ENCODE peak calls at places on chromosomes 4 and X, in eight cellular contexts. L, Q, W, S, D, T, A and E are unnamed samples.

GRCh38 chrX:39653656-39654055 is 444.1 kb downstream of the BCOR start:
- ATAC-seq in A (no peak), D (no peak), Q (no peak), S (no peak), W (peak), T (no peak), L (no peak), E (no peak)

GRCh38 chr4:169231647-169232262 is 39.0 kb downstream of the SH3RF1 start:
- ATAC-seq in T (no peak), W (no peak), Q (no peak), L (peak), D (no peak), A (no peak), S (no peak), E (no peak)

GRCh38 chrX:109920325-109920724 is 82.6 kb upstream of the TMEM164 start:
- ATAC-seq in S (no peak), L (no peak), A (no peak), W (no peak), D (no peak), Q (no peak), T (no peak), E (no peak)

GRCh38 chr4:56261027-56261426 is 126.3 kb downstream of the AASDH start:
- ATAC-seq in S (peak), Q (peak), D (no peak), L (no peak), W (no peak), T (no peak), A (peak), E (peak)

GRCh38 chrX:40748977-40749376 is 13.6 kb upstream of the MED14 start:
- ATAC-seq in T (no peak), D (no peak), L (no peak), W (no peak), Q (no peak), A (no peak), S (no peak), E (no peak)

GRCh38 chr4:38605794-38606586 is 58.0 kb upstream of the KLF3 start:
- ATAC-seq in T (peak), S (peak), L (peak), A (no peak), W (peak), D (peak), Q (peak), E (no peak)

GRCh38 chr4:26326791-26327190 is 6.0 kb downstream of the RBPJ start:
- ATAC-seq in W (no peak), D (no peak), L (no peak), T (no peak), A (no peak), Q (no peak), S (no peak), E (no peak)

GRCh38 chr4:145719752-145720624 is 40.0 kb downstream of the C4orf51 start:
- ATAC-seq in S (peak), A (peak), Q (peak), T (no peak), W (peak), D (no peak), L (no peak), E (peak)

GRCh38 chrX:10356979-10357378 is 200.2 kb downstream of the CLCN4 start:
- ATAC-seq in D (no peak), Q (peak), A (no peak), L (no peak), W (no peak), T (no peak), S (peak), E (peak)

GRCh38 chr4:110460074-110460761 is 15.7 kb upstream of the ENPEP start:
- ATAC-seq in A (no peak), Q (no peak), L (no peak), T (no peak), W (no peak), D (no peak), S (no peak), E (no peak)

GRCh38 chr4:2852481-2852881 is 8.8 kb downstream of the ADD1 start:
- ATAC-seq in T (peak), S (peak), A (peak), W (no peak), D (no peak), L (peak), Q (no peak), E (peak)

GRCh38 chr4:3091464-3091863 is 17.0 kb downstream of the HTT start:
- ATAC-seq in W (no peak), D (peak), A (no peak), L (no peak), S (no peak), Q (peak), T (no peak), E (peak)

GRCh38 chr4:173519130-173520101 is 10.6 kb downstream of the HAND2 start:
- ATAC-seq in T (no peak), Q (no peak), S (no peak), W (no peak), D (no peak), L (no peak), A (peak), E (no peak)

GRCh38 chrX:46165411-46165810 is 379.8 kb downstream of the ZNF674 start:
- ATAC-seq in S (no peak), L (no peak), A (no peak), W (no peak), Q (no peak), D (no peak), T (no peak), E (no peak)

GRCh38 chrX:44239036-44239435 is 104.4 kb downstream of the EFHC2 start:
- ATAC-seq in D (no peak), T (no peak), A (no peak), Q (no peak), L (no peak), W (no peak), S (no peak), E (no peak)

GRCh38 chr4:180951312-180951711 is 1291.9 kb upstream of the TENM3 start:
- ATAC-seq in D (no peak), S (no peak), A (no peak), L (no peak), W (no peak), Q (no peak), T (no peak), E (no peak)

GRCh38 chr4:98816816-98817215 is 112.1 kb downstream of the EIF4E start:
- ATAC-seq in T (no peak), S (no peak), D (no peak), Q (no peak), W (no peak), A (no peak), L (no peak), E (no peak)

GRCh38 chr4:186982160-186982559 is 258.5 kb upstream of the FAT1 start:
- ATAC-seq in A (no peak), S (no peak), W (no peak), Q (no peak), T (no peak), D (no peak), L (no peak), E (no peak)

GRCh38 chrX:41333744-41333993 is 293 bp upstream of the DDX3X start:
- ATAC-seq in Q (peak), L (peak), W (peak), S (peak), D (peak), T (peak), A (peak), E (peak)

GRCh38 chr4:137509855-137510282 is 22.4 kb downstream of the PCDH18 start:
- ATAC-seq in W (no peak), L (peak), S (no peak), T (no peak), D (no peak), A (no peak), Q (no peak), E (no peak)

GRCh38 chr4:108203377-108203776 is 34.6 kb upstream of the LEF1 start:
- ATAC-seq in L (no peak), A (no peak), Q (no peak), T (no peak), S (no peak), D (no peak), W (no peak), E (no peak)

GRCh38 chrX:112630187-112630586 is 49.6 kb downstream of the LHFPL1 start:
- ATAC-seq in S (no peak), T (no peak), Q (no peak), D (no peak), L (no peak), W (no peak), A (no peak), E (no peak)